ENCODE peak calls at places on chromosome 3, in four cellular contexts. Y is sigmoid colon, L is midbrain, T is skeletal muscle cell. Q is an unnamed sample.

GRCh38 chr3:195065142-195065863 is 205.7 kb downstream of the XXYLT1 start:
- DNase-seq in Y (peak; percentile 63), T (no peak), L (no peak), Q (no peak)

GRCh38 chr3:88041005-88041404 is 17.8 kb downstream of the CGGBP1 start:
- DNase-seq in L (no peak), Y (no peak), T (no peak), Q (no peak)

GRCh38 chr3:72452745-72453144 is 395.5 kb downstream of the SHQ1 start:
- DNase-seq in Y (no peak), L (no peak), T (no peak), Q (no peak)

GRCh38 chr3:119184808-119185690 is 11.7 kb downstream of the UPK1B start:
- DNase-seq in L (no peak), T (peak; percentile 69), Y (no peak), Q (no peak)

GRCh38 chr3:142154186-142154585 is 4.8 kb upstream of the TFDP2 start:
- DNase-seq in Y (no peak), T (no peak), L (no peak), Q (no peak)

GRCh38 chr3:124886168-124887051 is 755 bp downstream of the ITGB5 start:
- DNase-seq in Y (peak; percentile 75), T (no peak), L (peak; percentile 51), Q (no peak)

GRCh38 chr3:127688416-127689265 is 15.9 kb downstream of the ABTB1 start:
- DNase-seq in L (no peak), Y (peak; percentile 90), T (no peak), Q (peak; percentile 37)

GRCh38 chr3:179630753-179631451 is 21.9 kb upstream of the USP13 start:
- DNase-seq in Y (no peak), T (no peak), L (no peak), Q (no peak)

GRCh38 chr3:135564696-135565095 is 400.8 kb upstream of the PPP2R3A start:
- DNase-seq in T (no peak), L (no peak), Y (no peak), Q (no peak)

GRCh38 chr3:16239776-16240175 is 25.0 kb downstream of the DPH3 start:
- DNase-seq in L (no peak), Y (no peak), T (peak; percentile 72), Q (no peak)

GRCh38 chr3:139319428-139320402 is 24.1 kb upstream of the MRPS22 start:
- DNase-seq in L (no peak), Y (no peak), T (no peak), Q (no peak)

GRCh38 chr3:32734756-32735155 is 49.8 kb downstream of the CNOT10 start:
- DNase-seq in L (no peak), T (no peak), Y (no peak), Q (no peak)

GRCh38 chr3:134072881-134073582 is 43.3 kb upstream of the SLCO2A1 start:
- DNase-seq in Y (no peak), T (no peak), L (no peak), Q (peak; percentile 25)

GRCh38 chr3:188233320-188233719 is 79.4 kb downstream of the LPP start:
- DNase-seq in T (no peak), L (no peak), Y (no peak), Q (no peak)

GRCh38 chr3:190302209-190302885 is 19.9 kb downstream of the CLDN1 start:
- DNase-seq in Y (no peak), L (no peak), T (no peak), Q (no peak)

GRCh38 chr3:9135930-9136525 is 113.4 kb downstream of the SRGAP3 start:
- DNase-seq in L (peak; percentile 59), T (no peak), Y (no peak), Q (no peak)

GRCh38 chr3:22620498-22620897 is 582.6 kb upstream of the UBE2E2 start:
- DNase-seq in T (no peak), L (no peak), Y (no peak), Q (no peak)

GRCh38 chr3:180855364-180855763 is 57.1 kb upstream of the FXR1 start:
- DNase-seq in L (no peak), Y (no peak), T (no peak), Q (no peak)

GRCh38 chr3:127408022-127408683 is 120.3 kb upstream of the PRR20G start:
- DNase-seq in L (no peak), T (no peak), Y (peak; percentile 38), Q (no peak)

GRCh38 chr3:126881861-126882260 is 101.1 kb upstream of the PLXNA1 start:
- DNase-seq in T (no peak), L (no peak), Y (no peak), Q (no peak)

GRCh38 chr3:120275553-120276092 is 9.4 kb downstream of the GPR156 start:
- DNase-seq in T (peak; percentile 29), Y (no peak), L (no peak), Q (no peak)

GRCh38 chr3:69411331-69411730 is 25.4 kb upstream of the FRMD4B start:
- DNase-seq in Y (no peak), L (no peak), T (no peak), Q (no peak)

GRCh38 chr3:192408007-192408655 is 319.2 kb downstream of the FGF12 start:
- DNase-seq in Y (peak; percentile 64), L (peak; percentile 27), T (no peak), Q (no peak)

GRCh38 chr3:140931016-140931454 is 10.6 kb upstream of the SLC25A36 start:
- DNase-seq in Y (no peak), L (no peak), T (no peak), Q (no peak)